ENCODE peak calls at places on chromosome 1, in six cellular contexts. S is GM10248, V is endothelial cell, D is MCF 10A, C is WERI-Rb-1, I is RWPE1. G is an unnamed sample.

GRCh38 chr1:22291494-22291893 is 148.6 kb upstream of the WNT4 start:
- DNase-seq in S (no peak), V (no peak), D (no peak), C (no peak), I (no peak), G (no peak)

GRCh38 chr1:28249013-28249870 is 10.1 kb upstream of the SESN2 start:
- DNase-seq in S (no peak), V (no peak), D (peak), C (peak), I (peak), G (no peak)

GRCh38 chr1:208149776-208150514 is 94.2 kb downstream of the PLXNA2 start:
- DNase-seq in S (no peak), V (no peak), D (no peak), C (peak), I (no peak), G (no peak)

GRCh38 chr1:94962745-94963265 is 35.9 kb upstream of the CNN3 start:
- DNase-seq in S (peak), V (no peak), D (no peak), C (no peak), I (no peak), G (peak)

GRCh38 chr1:240508950-240509349 is 103.0 kb downstream of the GREM2 start:
- DNase-seq in S (no peak), V (no peak), D (no peak), C (no peak), I (no peak), G (no peak)

GRCh38 chr1:118300808-118301207 is 115.8 kb upstream of the SPAG17 start:
- DNase-seq in S (no peak), V (no peak), D (no peak), C (peak), I (no peak), G (no peak)

GRCh38 chr1:196654271-196654670 is 2.4 kb downstream of the CFH start:
- DNase-seq in S (no peak), V (no peak), D (no peak), C (no peak), I (no peak), G (no peak)

GRCh38 chr1:200178340-200178739 is 150.8 kb downstream of the NR5A2 start:
- DNase-seq in S (no peak), V (no peak), D (peak), C (no peak), I (no peak), G (no peak)

GRCh38 chr1:9211291-9211811 is 23.2 kb upstream of the H6PD start:
- DNase-seq in S (no peak), V (no peak), D (no peak), C (no peak), I (no peak), G (no peak)

GRCh38 chr1:4652631-4653327 is 1.6 kb upstream of the AJAP1 start:
- DNase-seq in S (peak), V (peak), D (peak), C (peak), I (peak), G (peak)

GRCh38 chr1:42957880-42958487 is 684 bp downstream of the SLC2A1 start:
- DNase-seq in S (peak), V (peak), D (peak), C (peak), I (peak), G (peak)

GRCh38 chr1:164163291-164163845 is 395.6 kb upstream of the PBX1 start:
- DNase-seq in S (no peak), V (no peak), D (no peak), C (no peak), I (no peak), G (no peak)

GRCh38 chr1:56329970-56330369 is 249.4 kb downstream of the PLPP3 start:
- DNase-seq in S (no peak), V (no peak), D (peak), C (peak), I (no peak), G (no peak)

GRCh38 chr1:219342836-219343235 is 169.2 kb downstream of the LYPLAL1 start:
- DNase-seq in S (no peak), V (no peak), D (no peak), C (no peak), I (no peak), G (no peak)

GRCh38 chr1:3467096-3468036 is 12.9 kb downstream of the ARHGEF16 start:
- DNase-seq in S (no peak), V (no peak), D (no peak), C (no peak), I (no peak), G (no peak)

GRCh38 chr1:22163578-22163977 is 20.7 kb upstream of the WNT4 start:
- DNase-seq in S (no peak), V (no peak), D (no peak), C (no peak), I (no peak), G (no peak)

GRCh38 chr1:59999746-60000145 is 73.2 kb upstream of the CYP2J2 start:
- DNase-seq in S (no peak), V (no peak), D (no peak), C (no peak), I (no peak), G (no peak)

GRCh38 chr1:43719063-43719462 is 11.7 kb downstream of the ST3GAL3 start:
- DNase-seq in S (no peak), V (no peak), D (no peak), C (no peak), I (no peak), G (no peak)

GRCh38 chr1:154404511-154404931 is 622 bp upstream of the IL6R start:
- DNase-seq in S (no peak), V (no peak), D (no peak), C (no peak), I (no peak), G (no peak)

GRCh38 chr1:220552672-220553258 is 24.8 kb downstream of the MARK1 start:
- DNase-seq in S (no peak), V (no peak), D (peak), C (no peak), I (peak), G (no peak)

GRCh38 chr1:41538741-41539415 is 54.4 kb upstream of the EDN2 start:
- DNase-seq in S (no peak), V (no peak), D (no peak), C (no peak), I (no peak), G (no peak)

GRCh38 chr1:12019858-12020509 is 686 bp downstream of the MIIP start:
- DNase-seq in S (no peak), V (no peak), D (no peak), C (no peak), I (peak), G (no peak)

GRCh38 chr1:224543453-224543852 is 72.7 kb upstream of the CNIH3 start:
- DNase-seq in S (no peak), V (no peak), D (no peak), C (no peak), I (no peak), G (no peak)

GRCh38 chr1:88595355-88595754 is 88.7 kb upstream of the PKN2 start:
- DNase-seq in S (peak), V (no peak), D (no peak), C (no peak), I (peak), G (peak)

GRCh38 chr1:188070848-188071247 is 1242.1 kb downstream of the PLA2G4A start:
- DNase-seq in S (no peak), V (no peak), D (no peak), C (no peak), I (no peak), G (no peak)

GRCh38 chr1:228944241-228944741 is 209.0 kb downstream of the RHOU start:
- DNase-seq in S (no peak), V (no peak), D (no peak), C (no peak), I (no peak), G (no peak)

DNA sequence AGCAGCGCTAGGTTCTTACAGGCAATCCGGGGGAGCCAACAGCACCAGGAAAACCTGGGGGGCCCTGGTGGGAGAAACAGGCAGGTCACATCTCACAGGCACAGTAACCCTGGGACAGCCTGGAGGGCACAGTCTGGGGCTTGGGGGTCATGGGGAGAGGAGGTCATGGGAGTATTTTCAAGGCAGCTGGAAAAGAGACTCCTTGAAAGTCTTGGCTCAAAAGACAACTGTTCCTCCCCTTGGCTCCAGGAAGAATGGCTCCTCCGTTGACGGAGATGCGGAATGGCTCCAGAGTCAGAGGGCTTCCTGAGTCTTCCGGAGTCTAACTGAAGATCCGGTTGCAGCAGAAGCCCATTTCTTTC is 25.9 kb upstream of the PEF1 start:
- DNase-seq in S (no peak), V (no peak), D (no peak), C (no peak), I (no peak), G (no peak)
- TF ChIP-seq CTCF in S (no peak), V (no peak), D (no peak), C (no peak), I (no peak), G (no peak)

GRCh38 chr1:99328171-99328570 is 63.9 kb downstream of the PLPPR4 start:
- DNase-seq in S (no peak), V (no peak), D (no peak), C (no peak), I (no peak), G (no peak)

GRCh38 chr1:99331083-99331482 is 66.8 kb downstream of the PLPPR4 start:
- DNase-seq in S (no peak), V (no peak), D (no peak), C (no peak), I (no peak), G (no peak)

GRCh38 chr1:99327357-99327756 is 63.1 kb downstream of the PLPPR4 start:
- DNase-seq in S (no peak), V (no peak), D (no peak), C (no peak), I (no peak), G (no peak)

DNA sequence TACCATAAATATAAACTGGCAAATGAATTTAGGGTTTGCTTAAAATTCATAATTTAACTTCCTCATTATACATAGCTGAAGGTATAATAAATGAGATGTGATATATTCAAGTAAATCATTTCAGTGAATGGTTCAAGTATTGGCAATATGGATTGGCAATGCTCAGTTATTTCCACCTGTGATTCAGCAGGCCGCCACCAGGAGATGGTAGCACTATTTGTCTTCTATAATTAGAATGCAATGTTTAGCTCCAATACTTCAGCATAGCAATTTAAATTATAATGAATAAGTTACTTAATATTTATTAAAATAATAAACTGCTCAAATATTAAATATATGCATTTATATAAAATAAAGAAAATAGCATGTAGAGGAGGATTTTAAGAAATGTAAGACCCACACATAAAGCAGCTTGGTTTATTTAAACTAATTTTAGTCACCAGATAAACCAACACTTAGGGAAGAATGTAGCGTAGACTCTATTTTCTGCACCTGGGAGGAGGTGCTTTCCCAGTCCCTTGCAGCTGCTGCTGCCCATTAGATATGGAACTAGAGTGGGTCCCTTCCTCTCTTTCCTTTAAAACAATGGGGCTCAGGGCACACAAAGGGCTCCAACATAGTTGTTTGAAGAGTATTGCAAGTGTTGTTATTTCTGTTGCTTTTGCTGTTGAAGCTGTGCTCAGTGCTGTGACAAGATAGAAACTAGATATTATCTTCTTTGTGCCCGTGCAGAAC is 62.1 kb downstream of the PLPPR4 start:
- DNase-seq in S (no peak), V (no peak), D (peak), C (peak), I (no peak), G (no peak)
- TF ChIP-seq CTCF in S (no peak), V (peak), D (peak), C (peak), I (no peak), G (no peak)

GRCh38 chr1:162357681-162358266 is 18.9 kb downstream of the SPATA46 start:
- DNase-seq in S (peak), V (peak), D (peak), C (peak), I (no peak), G (peak)
- TF ChIP-seq CTCF in S (peak), V (peak), D (peak), C (peak), I (no peak), G (peak)

DNA sequence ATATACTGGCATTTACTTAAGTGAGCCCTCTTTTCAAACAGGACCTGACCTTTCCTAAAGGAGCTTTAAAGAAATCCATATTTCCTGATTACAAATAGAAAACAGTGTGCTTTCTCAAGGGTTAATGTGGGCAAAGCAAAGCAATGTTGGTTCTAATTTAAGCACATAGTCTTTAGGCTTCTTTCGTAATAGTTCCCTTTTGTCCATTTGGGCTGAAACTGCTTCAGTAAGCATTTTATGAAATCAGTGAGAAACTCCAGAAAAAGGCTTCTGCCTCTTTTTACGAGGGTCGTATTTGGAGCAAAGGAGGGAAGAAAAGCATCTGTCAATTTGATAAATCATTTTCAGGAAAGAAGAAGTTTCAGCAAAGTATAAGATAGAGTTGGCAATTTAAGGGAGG is 331.2 kb downstream of the KIF26B start:
- DNase-seq in S (no peak), V (no peak), D (no peak), C (no peak), I (no peak), G (no peak)
- TF ChIP-seq CTCF in S (no peak), V (no peak), D (no peak), C (no peak), I (no peak), G (no peak)

GRCh38 chr1:155971910-155972809 is 6.2 kb downstream of the ARHGEF2 start:
- DNase-seq in S (no peak), V (no peak), D (no peak), C (no peak), I (no peak), G (no peak)

GRCh38 chr1:155974208-155975165 is 3.9 kb downstream of the ARHGEF2 start:
- DNase-seq in S (no peak), V (no peak), D (no peak), C (no peak), I (no peak), G (no peak)

GRCh38 chr1:155975375-155976061 is 2.8 kb downstream of the ARHGEF2 start:
- DNase-seq in S (no peak), V (no peak), D (no peak), C (no peak), I (no peak), G (no peak)

GRCh38 chr1:155976062-155976912 is 2.1 kb downstream of the ARHGEF2 start:
- DNase-seq in S (peak), V (no peak), D (peak), C (peak), I (peak), G (peak)

DNA sequence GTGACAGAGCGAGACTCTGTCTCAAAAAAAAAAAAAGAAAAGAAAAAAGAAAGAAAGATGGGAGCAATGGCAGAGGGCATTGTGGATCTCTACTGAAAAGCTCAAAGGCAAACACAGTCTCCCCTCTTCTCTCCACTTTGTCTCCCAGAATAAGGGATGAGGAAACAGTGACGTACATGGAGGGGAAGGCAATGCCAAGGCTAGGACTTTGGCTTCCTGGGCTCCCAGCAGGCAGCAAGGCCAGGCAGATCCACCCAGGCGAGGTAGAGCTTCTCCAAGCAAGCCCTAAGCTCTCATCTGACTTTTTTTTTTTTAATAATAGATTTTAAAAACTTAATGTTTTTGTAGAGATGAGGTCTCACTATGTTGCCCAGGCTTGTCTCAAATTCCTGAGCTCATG is 4.6 kb downstream of the ARHGEF2 start:
- DNase-seq in S (no peak), V (no peak), D (no peak), C (no peak), I (no peak), G (no peak)
- TF ChIP-seq CTCF in S (no peak), V (no peak), D (no peak), C (no peak), I (no peak), G (no peak)